ENCODE peak calls at places on chromosome 18, in four cellular contexts. One of them, this sample, is unnamed.

GRCh38 chr18:29083545-29083944 is 906.6 kb upstream of the CDH2 start:
- DNase-seq in HuH-7.5: no peak
- DNase-seq in sigmoid colon: no peak
- DNase-seq in naive thymus-derived CD8-positive, alpha-beta T cell: no peak
- DNase-seq in this sample: no peak

GRCh38 chr18:24827500-24827899 is 367.1 kb downstream of the HRH4 start:
- DNase-seq in HuH-7.5: no peak
- DNase-seq in sigmoid colon: no peak
- DNase-seq in naive thymus-derived CD8-positive, alpha-beta T cell: no peak
- DNase-seq in this sample: no peak

GRCh38 chr18:64791211-64791610 is 642.3 kb upstream of the LINC00305 start:
- DNase-seq in HuH-7.5: no peak
- DNase-seq in sigmoid colon: no peak
- DNase-seq in naive thymus-derived CD8-positive, alpha-beta T cell: no peak
- DNase-seq in this sample: no peak

GRCh38 chr18:63299837-63300787 is 19.5 kb downstream of the BCL2 start:
- DNase-seq in HuH-7.5: no peak
- DNase-seq in sigmoid colon: no peak
- DNase-seq in naive thymus-derived CD8-positive, alpha-beta T cell: no peak
- DNase-seq in this sample: no peak

GRCh38 chr18:48000701-48001100 is 70.2 kb upstream of the SMAD2 start:
- DNase-seq in HuH-7.5: no peak
- DNase-seq in sigmoid colon: no peak
- DNase-seq in naive thymus-derived CD8-positive, alpha-beta T cell: no peak
- DNase-seq in this sample: no peak

GRCh38 chr18:12606592-12607315 is 51.2 kb downstream of the SPIRE1 start:
- DNase-seq in HuH-7.5: no peak
- DNase-seq in sigmoid colon: no peak
- DNase-seq in naive thymus-derived CD8-positive, alpha-beta T cell: no peak
- DNase-seq in this sample: no peak

GRCh38 chr18:6795307-6795706 is 65.8 kb downstream of the ARHGAP28 start:
- DNase-seq in HuH-7.5: no peak
- DNase-seq in sigmoid colon: no peak
- DNase-seq in naive thymus-derived CD8-positive, alpha-beta T cell: no peak
- DNase-seq in this sample: no peak

GRCh38 chr18:3584266-3584665 is 134.3 kb downstream of the TGIF1 start:
- DNase-seq in HuH-7.5: no peak
- DNase-seq in sigmoid colon: no peak
- DNase-seq in naive thymus-derived CD8-positive, alpha-beta T cell: no peak
- DNase-seq in this sample: no peak

GRCh38 chr18:13464432-13465125 is 246.0 kb downstream of the LDLRAD4 start:
- DNase-seq in HuH-7.5: no peak
- DNase-seq in sigmoid colon: peak
- DNase-seq in naive thymus-derived CD8-positive, alpha-beta T cell: peak
- DNase-seq in this sample: peak

GRCh38 chr18:4230450-4231168 is 224.5 kb downstream of the DLGAP1 start:
- DNase-seq in HuH-7.5: no peak
- DNase-seq in sigmoid colon: no peak
- DNase-seq in naive thymus-derived CD8-positive, alpha-beta T cell: no peak
- DNase-seq in this sample: no peak

GRCh38 chr18:32770651-32771168 is 2.1 kb downstream of the KLHL14 start:
- DNase-seq in HuH-7.5: no peak
- DNase-seq in sigmoid colon: no peak
- DNase-seq in naive thymus-derived CD8-positive, alpha-beta T cell: no peak
- DNase-seq in this sample: peak

GRCh38 chr18:12597775-12598174 is 60.1 kb downstream of the SPIRE1 start:
- DNase-seq in HuH-7.5: no peak
- DNase-seq in sigmoid colon: no peak
- DNase-seq in naive thymus-derived CD8-positive, alpha-beta T cell: no peak
- DNase-seq in this sample: peak

GRCh38 chr18:54806526-54806925 is 21.8 kb upstream of the RAB27B start:
- DNase-seq in HuH-7.5: no peak
- DNase-seq in sigmoid colon: no peak
- DNase-seq in naive thymus-derived CD8-positive, alpha-beta T cell: no peak
- DNase-seq in this sample: no peak

GRCh38 chr18:76699923-76700322 is 122.4 kb upstream of the ZNF236 start:
- DNase-seq in HuH-7.5: no peak
- DNase-seq in sigmoid colon: no peak
- DNase-seq in naive thymus-derived CD8-positive, alpha-beta T cell: no peak
- DNase-seq in this sample: no peak

GRCh38 chr18:2723207-2723606 is 67.7 kb downstream of the SMCHD1 start:
- DNase-seq in HuH-7.5: no peak
- DNase-seq in sigmoid colon: no peak
- DNase-seq in naive thymus-derived CD8-positive, alpha-beta T cell: no peak
- DNase-seq in this sample: no peak

GRCh38 chr18:66616523-66616983 is 12.7 kb upstream of the CDH19 start:
- DNase-seq in HuH-7.5: no peak
- DNase-seq in sigmoid colon: no peak
- DNase-seq in naive thymus-derived CD8-positive, alpha-beta T cell: no peak
- DNase-seq in this sample: peak

GRCh38 chr18:24136967-24137373 is 1.9 kb upstream of the CABYR start:
- DNase-seq in HuH-7.5: no peak
- DNase-seq in sigmoid colon: no peak
- DNase-seq in naive thymus-derived CD8-positive, alpha-beta T cell: no peak
- DNase-seq in this sample: no peak

GRCh38 chr18:48990497-48991298 is 39.9 kb upstream of the SMAD7 start:
- DNase-seq in HuH-7.5: no peak
- DNase-seq in sigmoid colon: no peak
- DNase-seq in naive thymus-derived CD8-positive, alpha-beta T cell: no peak
- DNase-seq in this sample: no peak

GRCh38 chr18:36579311-36579710 is 249.5 kb downstream of the TPGS2 start:
- DNase-seq in HuH-7.5: no peak
- DNase-seq in sigmoid colon: no peak
- DNase-seq in naive thymus-derived CD8-positive, alpha-beta T cell: no peak
- DNase-seq in this sample: no peak

GRCh38 chr18:29838556-29838955 is 1204.0 kb downstream of the DSC3 start:
- DNase-seq in HuH-7.5: no peak
- DNase-seq in sigmoid colon: no peak
- DNase-seq in naive thymus-derived CD8-positive, alpha-beta T cell: no peak
- DNase-seq in this sample: no peak

GRCh38 chr18:23143871-23144270 is 8.6 kb downstream of the CABLES1 start:
- DNase-seq in HuH-7.5: no peak
- DNase-seq in sigmoid colon: no peak
- DNase-seq in naive thymus-derived CD8-positive, alpha-beta T cell: no peak
- DNase-seq in this sample: no peak

GRCh38 chr18:48698707-48699106 is 159.9 kb downstream of the CTIF start:
- DNase-seq in HuH-7.5: no peak
- DNase-seq in sigmoid colon: no peak
- DNase-seq in naive thymus-derived CD8-positive, alpha-beta T cell: no peak
- DNase-seq in this sample: no peak

GRCh38 chr18:74784791-74785190 is 187.1 kb downstream of the ZNF407 start:
- DNase-seq in HuH-7.5: no peak
- DNase-seq in sigmoid colon: no peak
- DNase-seq in naive thymus-derived CD8-positive, alpha-beta T cell: no peak
- DNase-seq in this sample: no peak

GRCh38 chr18:10051877-10052631 is 138.2 kb downstream of the VAPA start:
- DNase-seq in HuH-7.5: no peak
- DNase-seq in sigmoid colon: peak
- DNase-seq in naive thymus-derived CD8-positive, alpha-beta T cell: no peak
- DNase-seq in this sample: no peak

This sample was measured in left lung.